ENCODE peak calls at places on chromosomes 4 and X, in six cellular contexts. E is lower leg skin, G is aorta, B is fibroblast of mammary gland, C is NT2/D1, N is suprapubic skin. L is an unnamed sample.
A peak's percentile ranks its signal among the peaks of the same experiment; 100 is the strongest.

GRCh38 chrX:16827225-16827624 is 41.0 kb downstream of the TXLNG start:
- DNase-seq in B (peak; percentile 55), N (no peak), E (no peak), C (no peak), G (no peak), L (no peak)

GRCh38 chrX:124211312-124211942 is 121.0 kb upstream of the TEX13D start:
- DNase-seq in C (no peak), G (no peak), N (no peak), E (no peak), B (peak; percentile 30), L (no peak)

GRCh38 chr4:182922551-182923284 is 5.5 kb upstream of the DCTD start:
- DNase-seq in N (no peak), E (no peak), G (no peak), C (no peak), B (no peak), L (no peak)

GRCh38 chrX:275967-276587 is 5.1 kb upstream of the PLCXD1 start:
- DNase-seq in N (peak; percentile 91), C (no peak), E (peak; percentile 76), B (peak; percentile 40), G (peak; percentile 84), L (no peak)

GRCh38 chrX:56397636-56398035 is 165.5 kb downstream of the KLF8 start:
- DNase-seq in C (no peak), G (no peak), E (no peak), B (no peak), N (no peak), L (no peak)

GRCh38 chr4:168917150-168917779 is 92.8 kb downstream of the CBR4 start:
- DNase-seq in N (no peak), B (peak; percentile 71), E (no peak), G (peak; percentile 36), C (peak; percentile 18), L (no peak)

GRCh38 chrX:138885886-138886285 is 174.4 kb upstream of the FGF13 start:
- DNase-seq in C (no peak), N (no peak), G (no peak), B (peak; percentile 76), E (no peak), L (no peak)

GRCh38 chr4:19382993-19383392 is 868.7 kb upstream of the SLIT2 start:
- DNase-seq in C (no peak), N (no peak), B (peak; percentile 94), G (no peak), E (peak; percentile 19), L (no peak)

GRCh38 chr4:13365195-13365594 is 118.9 kb downstream of the RAB28 start:
- DNase-seq in N (no peak), G (no peak), C (no peak), E (no peak), B (no peak), L (no peak)

GRCh38 chr4:5967783-5968182 is 50.4 kb downstream of the C4orf50 start:
- DNase-seq in G (no peak), B (no peak), N (peak; percentile 38), C (no peak), E (no peak), L (no peak)

GRCh38 chr4:114056599-114056998 is 77.2 kb upstream of the ARSJ start:
- DNase-seq in N (no peak), C (no peak), B (no peak), G (no peak), E (no peak), L (no peak)

GRCh38 chrX:46125139-46125538 is 420.1 kb downstream of the ZNF674 start:
- DNase-seq in B (peak; percentile 27), N (no peak), C (no peak), G (no peak), E (no peak), L (no peak)

GRCh38 chr4:128951316-128951715 is 141.8 kb downstream of the JADE1 start:
- DNase-seq in G (no peak), E (no peak), N (no peak), C (no peak), B (no peak), L (no peak)

GRCh38 chr4:38313175-38313574 is 350.8 kb upstream of the KLF3 start:
- DNase-seq in C (no peak), E (no peak), B (no peak), N (no peak), G (no peak), L (no peak)

GRCh38 chrX:13081385-13082285 is 37.2 kb upstream of the FAM9C start:
- DNase-seq in E (no peak), B (no peak), C (no peak), N (no peak), G (no peak), L (no peak)

GRCh38 chrX:118631586-118631985 is 95.8 kb upstream of the IL13RA1 start:
- DNase-seq in E (no peak), C (no peak), G (no peak), N (no peak), B (no peak), L (no peak)

GRCh38 chrX:103256651-103257050 is 1.7 kb upstream of the TCEAL8 start:
- DNase-seq in C (no peak), E (no peak), N (no peak), B (no peak), G (no peak), L (no peak)

GRCh38 chrX:150504399-150505186 is 63.8 kb upstream of the MTM1 start:
- DNase-seq in B (peak; percentile 15), N (no peak), G (no peak), E (no peak), C (no peak), L (no peak)

GRCh38 chr4:151169223-151169622 is 69.8 kb downstream of the RPS3A start:
- DNase-seq in N (no peak), C (no peak), B (peak; percentile 98), E (peak; percentile 74), G (peak; percentile 72), L (peak; percentile 97)

GRCh38 chr4:96016615-96017299 is 176.9 kb downstream of the PDHA2 start:
- DNase-seq in N (no peak), B (peak; percentile 72), G (no peak), E (no peak), C (no peak), L (no peak)

GRCh38 chrX:153873282-153874090 is 12.5 kb downstream of the L1CAM start:
- DNase-seq in B (no peak), N (no peak), G (no peak), C (peak; percentile 27), E (no peak), L (no peak)

GRCh38 chr4:10546-10870 is 42.6 kb upstream of the ZNF595 start:
- DNase-seq in B (no peak), E (no peak), N (no peak), G (no peak), C (no peak), L (no peak)

GRCh38 chrX:69505772-69506616 is 1.9 kb downstream of the NALF2 start:
- DNase-seq in B (no peak), C (no peak), E (no peak), G (no peak), N (no peak), L (no peak)

GRCh38 chrX:69506617-69507499 is 2.7 kb downstream of the NALF2 start:
- DNase-seq in N (no peak), G (no peak), E (no peak), C (no peak), B (no peak), L (no peak)

GRCh38 chrX:69503835-69504625 is at the start of gene NALF2:
- DNase-seq in B (peak; percentile 36), E (peak; percentile 12), G (peak; percentile 60), N (no peak), C (peak; percentile 48), L (no peak)

GRCh38 chrX:69503228-69503834 is 795 bp upstream of the NALF2 start:
- DNase-seq in C (peak; percentile 80), E (no peak), G (no peak), N (no peak), B (peak; percentile 6), L (no peak)

GRCh38 chrX:69504626-69505612 is 793 bp downstream of the NALF2 start:
- DNase-seq in B (no peak), G (no peak), C (no peak), E (no peak), N (no peak), L (no peak)
- H3K4me3 ChIP-seq in B (no peak overlapping the region), G (no peak overlapping the region), C (peak overlapping the region; percentile 80), E (no peak overlapping the region), N (peak overlapping the region; percentile 53), L (no peak overlapping the region)

GRCh38 chrX:14777484-14777883 is 95.4 kb downstream of the FANCB start:
- DNase-seq in N (no peak), C (no peak), E (no peak), G (no peak), B (peak; percentile 41), L (no peak)

GRCh38 chrX:14779589-14779988 is 93.3 kb downstream of the FANCB start:
- DNase-seq in N (no peak), B (no peak), G (no peak), C (no peak), E (no peak), L (no peak)

GRCh38 chrX:14776901-14777300 is 96.0 kb downstream of the FANCB start:
- DNase-seq in E (no peak), C (no peak), G (no peak), B (no peak), N (no peak), L (no peak)
- H3K4me3 ChIP-seq in E (no peak overlapping the region), C (no peak overlapping the region), G (no peak overlapping the region), B (no peak overlapping the region), N (no peak overlapping the region), L (no peak overlapping the region)

DNA sequence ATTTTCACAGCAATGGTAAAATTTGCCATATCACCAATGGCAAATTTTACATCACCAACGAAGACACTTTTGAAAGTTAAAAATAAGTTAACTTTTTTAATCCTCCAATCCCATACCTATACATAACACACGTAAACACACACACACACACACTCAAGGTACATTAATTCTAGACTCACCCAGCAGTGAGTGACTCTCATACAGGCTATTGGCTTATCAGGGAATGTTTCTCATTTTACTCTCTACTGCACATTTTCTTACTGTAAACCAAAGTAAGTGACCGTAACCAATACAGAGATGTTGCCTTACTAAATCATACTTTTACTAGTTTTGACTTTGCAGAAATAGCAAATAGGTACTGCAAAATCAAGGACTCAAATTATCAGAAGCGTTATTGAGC is 2.3 kb downstream of the VEGFC start:
- DNase-seq in E (no peak), G (no peak), N (no peak), B (no peak), C (no peak), L (no peak)
- H3K4me3 ChIP-seq in E (no peak overlapping the region), G (no peak overlapping the region), N (peak overlapping the region; percentile 63), B (peak overlapping the region; percentile 94), C (no peak overlapping the region), L (peak overlapping the region; percentile 85)

GRCh38 chr4:186255122-186255521 is 10.9 kb upstream of the F11 start:
- DNase-seq in E (no peak), N (no peak), B (no peak), C (no peak), G (no peak), L (no peak)

GRCh38 chr4:186244835-186245234 is 17.5 kb downstream of the KLKB1 start:
- DNase-seq in B (no peak), E (no peak), G (no peak), C (no peak), N (no peak), L (no peak)

GRCh38 chr4:186249785-186250739 is 15.9 kb upstream of the F11 start:
- DNase-seq in G (no peak), E (no peak), C (peak; percentile 36), N (no peak), B (peak; percentile 29), L (peak; percentile 50)

GRCh38 chr4:186248643-186249042 is 17.3 kb upstream of the F11 start:
- DNase-seq in N (no peak), E (no peak), C (peak; percentile 35), G (no peak), B (no peak), L (no peak)

GRCh38 chr4:186250740-186251124 is 15.3 kb upstream of the F11 start:
- DNase-seq in B (no peak), E (no peak), N (no peak), C (no peak), G (no peak), L (no peak)
- H3K4me3 ChIP-seq in B (no peak overlapping the region), E (no peak overlapping the region), N (no peak overlapping the region), C (no peak overlapping the region), G (no peak overlapping the region), L (no peak overlapping the region)